ENCODE peak calls at places on chromosomes 11 and 22, in five cellular contexts. One of them, this sample, is unnamed.
A peak's percentile ranks its signal among the peaks of the same experiment; 100 is the strongest.

GRCh38 chr11:113668255-113668654 is 37.9 kb downstream of the TMPRSS5 start:
- DNase-seq in brain microvascular endothelial cell: no peak
- DNase-seq in AG09309: no peak
- DNase-seq in GM12865: no peak
- DNase-seq in IMR-90: no peak
- DNase-seq in this sample: no peak

GRCh38 chr11:62588966-62589637 is 2.2 kb downstream of the TUT1 start:
- DNase-seq in brain microvascular endothelial cell: peak; percentile 50
- DNase-seq in AG09309: no peak
- DNase-seq in GM12865: no peak
- DNase-seq in IMR-90: no peak
- DNase-seq in this sample: no peak

GRCh38 chr22:17501679-17502285 is 61.5 kb upstream of the SLC25A18 start:
- DNase-seq in brain microvascular endothelial cell: peak; percentile 63
- DNase-seq in AG09309: peak; percentile 20
- DNase-seq in GM12865: peak; percentile 80
- DNase-seq in IMR-90: peak; percentile 66
- DNase-seq in this sample: peak; percentile 65

GRCh38 chr11:1755344-1756023 is 5.1 kb upstream of the IFITM10 start:
- DNase-seq in brain microvascular endothelial cell: no peak
- DNase-seq in AG09309: no peak
- DNase-seq in GM12865: no peak
- DNase-seq in IMR-90: no peak
- DNase-seq in this sample: no peak

GRCh38 chr22:48651036-48651890 is 1176.4 kb downstream of the BRD1 start:
- DNase-seq in brain microvascular endothelial cell: no peak
- DNase-seq in AG09309: no peak
- DNase-seq in GM12865: no peak
- DNase-seq in IMR-90: no peak
- DNase-seq in this sample: no peak

GRCh38 chr22:47802446-47802845 is 1040.0 kb downstream of the TBC1D22A start:
- DNase-seq in brain microvascular endothelial cell: no peak
- DNase-seq in AG09309: no peak
- DNase-seq in GM12865: no peak
- DNase-seq in IMR-90: no peak
- DNase-seq in this sample: no peak

GRCh38 chr11:70104419-70104818 is 26.3 kb downstream of the ANO1 start:
- DNase-seq in brain microvascular endothelial cell: no peak
- DNase-seq in AG09309: no peak
- DNase-seq in GM12865: no peak
- DNase-seq in IMR-90: no peak
- DNase-seq in this sample: no peak

GRCh38 chr11:102447193-102447592 is 5.4 kb downstream of the TMEM123 start:
- DNase-seq in brain microvascular endothelial cell: no peak
- DNase-seq in AG09309: no peak
- DNase-seq in GM12865: peak; percentile 47
- DNase-seq in IMR-90: no peak
- DNase-seq in this sample: no peak

GRCh38 chr22:21755855-21756284 is 20.3 kb upstream of the YPEL1 start:
- DNase-seq in brain microvascular endothelial cell: peak; percentile 92
- DNase-seq in AG09309: no peak
- DNase-seq in GM12865: peak; percentile 55
- DNase-seq in IMR-90: peak; percentile 90
- DNase-seq in this sample: peak; percentile 58

GRCh38 chr11:9850224-9850895 is 186.5 kb downstream of the SWAP70 start:
- DNase-seq in brain microvascular endothelial cell: no peak
- DNase-seq in AG09309: no peak
- DNase-seq in GM12865: no peak
- DNase-seq in IMR-90: peak; percentile 31
- DNase-seq in this sample: peak; percentile 84

GRCh38 chr11:126231725-126232459 is 20.3 kb downstream of the FAM118B start:
- DNase-seq in brain microvascular endothelial cell: no peak
- DNase-seq in AG09309: no peak
- DNase-seq in GM12865: no peak
- DNase-seq in IMR-90: peak; percentile 66
- DNase-seq in this sample: peak; percentile 51

GRCh38 chr22:49916851-49917250 is 1.4 kb downstream of the ALG12 start:
- DNase-seq in brain microvascular endothelial cell: no peak
- DNase-seq in AG09309: no peak
- DNase-seq in GM12865: no peak
- DNase-seq in IMR-90: no peak
- DNase-seq in this sample: no peak
- H3K4me3 ChIP-seq in brain microvascular endothelial cell: no peak overlapping the region
- H3K4me3 ChIP-seq in AG09309: no peak overlapping the region
- H3K4me3 ChIP-seq in GM12865: no peak overlapping the region
- H3K4me3 ChIP-seq in IMR-90: no peak overlapping the region
- H3K4me3 ChIP-seq in this sample: no peak overlapping the region

GRCh38 chr11:16011396-16011795 is 344.9 kb downstream of the SOX6 start:
- DNase-seq in brain microvascular endothelial cell: no peak
- DNase-seq in AG09309: no peak
- DNase-seq in GM12865: no peak
- DNase-seq in IMR-90: no peak
- DNase-seq in this sample: no peak
- TF ChIP-seq CTCF in brain microvascular endothelial cell: no peak
- TF ChIP-seq CTCF in AG09309: no peak
- TF ChIP-seq CTCF in GM12865: no peak
- TF ChIP-seq CTCF in IMR-90: no peak
- TF ChIP-seq CTCF in this sample: no peak

GRCh38 chr11:11806586-11806985 is 35.2 kb upstream of the USP47 start:
- DNase-seq in brain microvascular endothelial cell: no peak
- DNase-seq in AG09309: no peak
- DNase-seq in GM12865: no peak
- DNase-seq in IMR-90: no peak
- DNase-seq in this sample: no peak

GRCh38 chr11:11810764-11811726 is 30.7 kb upstream of the USP47 start:
- DNase-seq in brain microvascular endothelial cell: no peak
- DNase-seq in AG09309: no peak
- DNase-seq in GM12865: no peak
- DNase-seq in IMR-90: no peak
- DNase-seq in this sample: no peak

GRCh38 chr11:11806074-11806473 is 35.7 kb upstream of the USP47 start:
- DNase-seq in brain microvascular endothelial cell: no peak
- DNase-seq in AG09309: no peak
- DNase-seq in GM12865: no peak
- DNase-seq in IMR-90: no peak
- DNase-seq in this sample: no peak

GRCh38 chr11:11807811-11808210 is 34.0 kb upstream of the USP47 start:
- DNase-seq in brain microvascular endothelial cell: no peak
- DNase-seq in AG09309: no peak
- DNase-seq in GM12865: no peak
- DNase-seq in IMR-90: no peak
- DNase-seq in this sample: no peak

GRCh38 chr11:11808992-11809583 is 32.7 kb upstream of the USP47 start:
- DNase-seq in brain microvascular endothelial cell: no peak
- DNase-seq in AG09309: no peak
- DNase-seq in GM12865: no peak
- DNase-seq in IMR-90: no peak
- DNase-seq in this sample: peak; percentile 50
- H3K4me3 ChIP-seq in brain microvascular endothelial cell: no peak overlapping the region
- H3K4me3 ChIP-seq in AG09309: no peak overlapping the region
- H3K4me3 ChIP-seq in GM12865: no peak overlapping the region
- H3K4me3 ChIP-seq in IMR-90: no peak overlapping the region
- H3K4me3 ChIP-seq in this sample: no peak overlapping the region

GRCh38 chr11:12540913-12541587 is 133.2 kb upstream of the TEAD1 start:
- DNase-seq in brain microvascular endothelial cell: peak; percentile 77
- DNase-seq in AG09309: peak; percentile 80
- DNase-seq in GM12865: no peak
- DNase-seq in IMR-90: peak; percentile 94
- DNase-seq in this sample: peak; percentile 96
- TF ChIP-seq CTCF in brain microvascular endothelial cell: peak; percentile 69
- TF ChIP-seq CTCF in AG09309: peak; percentile 57
- TF ChIP-seq CTCF in GM12865: no peak
- TF ChIP-seq CTCF in IMR-90: peak; percentile 42
- TF ChIP-seq CTCF in this sample: peak; percentile 76

GRCh38 chr11:33001281-33001680 is 14.4 kb upstream of the DEPDC7 start:
- DNase-seq in brain microvascular endothelial cell: no peak
- DNase-seq in AG09309: no peak
- DNase-seq in GM12865: no peak
- DNase-seq in IMR-90: peak; percentile 10
- DNase-seq in this sample: peak; percentile 16
- H3K4me3 ChIP-seq in brain microvascular endothelial cell: no peak overlapping the region
- H3K4me3 ChIP-seq in AG09309: no peak overlapping the region
- H3K4me3 ChIP-seq in GM12865: no peak overlapping the region
- H3K4me3 ChIP-seq in IMR-90: no peak overlapping the region
- H3K4me3 ChIP-seq in this sample: no peak overlapping the region

GRCh38 chr22:36982136-36982535 is 37.1 kb downstream of the TST start:
- DNase-seq in brain microvascular endothelial cell: no peak
- DNase-seq in AG09309: no peak
- DNase-seq in GM12865: no peak
- DNase-seq in IMR-90: no peak
- DNase-seq in this sample: no peak
- TF ChIP-seq CTCF in brain microvascular endothelial cell: peak; percentile 27
- TF ChIP-seq CTCF in AG09309: peak; percentile 5
- TF ChIP-seq CTCF in GM12865: no peak
- TF ChIP-seq CTCF in IMR-90: no peak
- TF ChIP-seq CTCF in this sample: no peak

GRCh38 chr11:117849781-117850414 is 25.4 kb upstream of the FXYD2 start:
- DNase-seq in brain microvascular endothelial cell: no peak
- DNase-seq in AG09309: no peak
- DNase-seq in GM12865: no peak
- DNase-seq in IMR-90: no peak
- DNase-seq in this sample: no peak
- H3K4me3 ChIP-seq in brain microvascular endothelial cell: no peak overlapping the region
- H3K4me3 ChIP-seq in AG09309: no peak overlapping the region
- H3K4me3 ChIP-seq in GM12865: no peak overlapping the region
- H3K4me3 ChIP-seq in IMR-90: no peak overlapping the region
- H3K4me3 ChIP-seq in this sample: no peak overlapping the region

DNA sequence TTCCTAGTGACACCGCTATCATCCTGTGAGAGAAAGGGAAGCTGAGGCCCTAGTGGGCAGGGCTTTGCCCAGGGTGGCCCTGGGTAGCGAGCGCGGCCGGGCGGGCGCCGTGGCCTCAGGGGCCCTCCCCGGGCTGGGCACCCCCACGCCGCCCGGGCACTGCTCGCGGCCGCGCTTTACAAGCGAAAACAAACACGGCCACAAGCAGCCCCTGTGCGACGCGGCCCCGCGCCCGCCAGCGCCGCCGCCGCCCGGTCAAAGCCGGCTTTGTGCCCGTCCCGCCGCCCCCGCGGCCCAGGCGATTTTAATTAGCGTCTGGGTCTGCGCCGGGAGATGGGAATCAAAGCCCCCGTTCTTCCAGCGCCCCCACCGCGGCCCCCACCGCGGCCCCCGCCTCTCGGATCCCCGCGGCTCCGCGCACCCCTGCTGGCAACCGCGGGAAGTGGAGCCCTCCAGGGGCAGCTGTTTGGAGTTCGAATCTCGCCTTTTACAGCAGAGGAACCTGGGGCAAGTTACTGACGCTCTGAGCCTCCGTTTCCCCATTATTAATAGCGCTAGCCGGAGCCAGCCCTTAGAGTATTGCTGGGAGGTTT is 47.9 kb downstream of the CHRDL2 start:
- DNase-seq in brain microvascular endothelial cell: no peak
- DNase-seq in AG09309: no peak
- DNase-seq in GM12865: no peak
- DNase-seq in IMR-90: no peak
- DNase-seq in this sample: peak; percentile 25
- TF ChIP-seq CTCF in brain microvascular endothelial cell: peak; percentile 67
- TF ChIP-seq CTCF in AG09309: peak; percentile 39
- TF ChIP-seq CTCF in GM12865: peak; percentile 19
- TF ChIP-seq CTCF in IMR-90: peak; percentile 9
- TF ChIP-seq CTCF in this sample: peak; percentile 48

GRCh38 chr11:103673773-103674172 is 362.7 kb upstream of the DDI1 start:
- DNase-seq in brain microvascular endothelial cell: no peak
- DNase-seq in AG09309: peak; percentile 20
- DNase-seq in GM12865: no peak
- DNase-seq in IMR-90: peak; percentile 71
- DNase-seq in this sample: peak; percentile 53
- H3K4me3 ChIP-seq in brain microvascular endothelial cell: no peak overlapping the region
- H3K4me3 ChIP-seq in AG09309: no peak overlapping the region
- H3K4me3 ChIP-seq in GM12865: no peak overlapping the region
- H3K4me3 ChIP-seq in IMR-90: no peak overlapping the region
- H3K4me3 ChIP-seq in this sample: no peak overlapping the region

GRCh38 chr22:40153186-40153585 is 24.5 kb upstream of the TNRC6B start:
- DNase-seq in brain microvascular endothelial cell: no peak
- DNase-seq in AG09309: no peak
- DNase-seq in GM12865: no peak
- DNase-seq in IMR-90: no peak
- DNase-seq in this sample: no peak

GRCh38 chr22:40157546-40157945 is 20.2 kb upstream of the TNRC6B start:
- DNase-seq in brain microvascular endothelial cell: no peak
- DNase-seq in AG09309: no peak
- DNase-seq in GM12865: no peak
- DNase-seq in IMR-90: no peak
- DNase-seq in this sample: no peak

GRCh38 chr22:40161182-40161581 is 16.5 kb upstream of the TNRC6B start:
- DNase-seq in brain microvascular endothelial cell: no peak
- DNase-seq in AG09309: no peak
- DNase-seq in GM12865: no peak
- DNase-seq in IMR-90: no peak
- DNase-seq in this sample: no peak

GRCh38 chr22:40153705-40154104 is 24.0 kb upstream of the TNRC6B start:
- DNase-seq in brain microvascular endothelial cell: no peak
- DNase-seq in AG09309: no peak
- DNase-seq in GM12865: no peak
- DNase-seq in IMR-90: no peak
- DNase-seq in this sample: no peak

GRCh38 chr22:40156001-40156516 is 21.7 kb upstream of the TNRC6B start:
- DNase-seq in brain microvascular endothelial cell: peak; percentile 60
- DNase-seq in AG09309: no peak
- DNase-seq in GM12865: peak; percentile 21
- DNase-seq in IMR-90: peak; percentile 85
- DNase-seq in this sample: no peak
- TF ChIP-seq CTCF in brain microvascular endothelial cell: peak; percentile 44
- TF ChIP-seq CTCF in AG09309: peak; percentile 28
- TF ChIP-seq CTCF in GM12865: no peak
- TF ChIP-seq CTCF in IMR-90: peak; percentile 15
- TF ChIP-seq CTCF in this sample: no peak